ENCODE peak calls at places on chromosomes 3 and 15, in seven cellular contexts. One of them, this sample, is unnamed.

GRCh38 chr15:78054971-78055370 is 22.5 kb downstream of the TBC1D2B start:
- DNase-seq in dorsolateral prefrontal cortex: no peak
- DNase-seq in endodermal cell: no peak
- DNase-seq in thoracic aorta: no peak
- DNase-seq in A549: no peak
- DNase-seq in spleen: no peak
- DNase-seq in HCT116: no peak
- DNase-seq in this sample: no peak

GRCh38 chr15:37837276-37837675 is 97.2 kb upstream of the TMCO5A start:
- DNase-seq in thoracic aorta: no peak
- DNase-seq in endodermal cell: no peak
- DNase-seq in spleen: no peak
- DNase-seq in dorsolateral prefrontal cortex: no peak
- DNase-seq in HCT116: no peak
- DNase-seq in A549: no peak
- DNase-seq in this sample: no peak

GRCh38 chr3:121821421-121822199 is 13.2 kb downstream of the IQCB1 start:
- DNase-seq in A549: no peak
- DNase-seq in HCT116: no peak
- DNase-seq in spleen: no peak
- DNase-seq in endodermal cell: no peak
- DNase-seq in dorsolateral prefrontal cortex: no peak
- DNase-seq in thoracic aorta: no peak
- DNase-seq in this sample: no peak

GRCh38 chr3:2879587-2879986 is 230.6 kb downstream of the IL5RA start:
- DNase-seq in thoracic aorta: no peak
- DNase-seq in spleen: no peak
- DNase-seq in dorsolateral prefrontal cortex: no peak
- DNase-seq in endodermal cell: no peak
- DNase-seq in HCT116: no peak
- DNase-seq in A549: no peak
- DNase-seq in this sample: no peak

GRCh38 chr15:36400936-36401585 is 178.4 kb upstream of the CDIN1 start:
- DNase-seq in HCT116: no peak
- DNase-seq in A549: no peak
- DNase-seq in thoracic aorta: no peak
- DNase-seq in dorsolateral prefrontal cortex: no peak
- DNase-seq in spleen: no peak
- DNase-seq in endodermal cell: no peak
- DNase-seq in this sample: no peak

GRCh38 chr3:42473083-42473932 is 29.1 kb upstream of the VIPR1 start:
- DNase-seq in endodermal cell: no peak
- DNase-seq in HCT116: no peak
- DNase-seq in dorsolateral prefrontal cortex: no peak
- DNase-seq in spleen: no peak
- DNase-seq in thoracic aorta: no peak
- DNase-seq in A549: no peak
- DNase-seq in this sample: no peak

GRCh38 chr3:123719785-123720531 is 135.1 kb upstream of the HACD2 start:
- DNase-seq in spleen: no peak
- DNase-seq in dorsolateral prefrontal cortex: peak
- DNase-seq in thoracic aorta: no peak
- DNase-seq in A549: no peak
- DNase-seq in HCT116: no peak
- DNase-seq in endodermal cell: peak
- DNase-seq in this sample: no peak

GRCh38 chr15:92714071-92714456 is 58.5 kb upstream of the FAM174B start:
- DNase-seq in HCT116: no peak
- DNase-seq in A549: peak
- DNase-seq in endodermal cell: peak
- DNase-seq in dorsolateral prefrontal cortex: peak
- DNase-seq in spleen: no peak
- DNase-seq in thoracic aorta: no peak
- DNase-seq in this sample: peak

GRCh38 chr15:61051570-61052031 is 177.5 kb downstream of the RORA start:
- DNase-seq in thoracic aorta: peak
- DNase-seq in endodermal cell: peak
- DNase-seq in dorsolateral prefrontal cortex: peak
- DNase-seq in A549: peak
- DNase-seq in spleen: no peak
- DNase-seq in HCT116: no peak
- DNase-seq in this sample: peak

GRCh38 chr15:29396176-29396811 is 126.7 kb upstream of the NSMCE3 start:
- DNase-seq in endodermal cell: no peak
- DNase-seq in dorsolateral prefrontal cortex: no peak
- DNase-seq in spleen: no peak
- DNase-seq in A549: no peak
- DNase-seq in HCT116: no peak
- DNase-seq in thoracic aorta: no peak
- DNase-seq in this sample: no peak

GRCh38 chr15:29887719-29888118 is 65.5 kb upstream of the TJP1 start:
- DNase-seq in A549: no peak
- DNase-seq in HCT116: no peak
- DNase-seq in spleen: no peak
- DNase-seq in dorsolateral prefrontal cortex: no peak
- DNase-seq in thoracic aorta: no peak
- DNase-seq in endodermal cell: no peak
- DNase-seq in this sample: no peak

GRCh38 chr3:72303926-72304325 is 519.0 kb upstream of the PROK2 start:
- DNase-seq in spleen: peak
- DNase-seq in thoracic aorta: no peak
- DNase-seq in A549: no peak
- DNase-seq in HCT116: no peak
- DNase-seq in endodermal cell: peak
- DNase-seq in dorsolateral prefrontal cortex: no peak
- DNase-seq in this sample: no peak

GRCh38 chr3:61080737-61081445 is 170.4 kb downstream of the FHIT start:
- DNase-seq in A549: no peak
- DNase-seq in endodermal cell: peak
- DNase-seq in thoracic aorta: no peak
- DNase-seq in HCT116: no peak
- DNase-seq in dorsolateral prefrontal cortex: no peak
- DNase-seq in spleen: no peak
- DNase-seq in this sample: peak

GRCh38 chr3:48456466-48456865 is 9.9 kb downstream of the ATRIP start:
- DNase-seq in spleen: peak
- DNase-seq in HCT116: no peak
- DNase-seq in endodermal cell: no peak
- DNase-seq in dorsolateral prefrontal cortex: no peak
- DNase-seq in thoracic aorta: no peak
- DNase-seq in A549: no peak
- DNase-seq in this sample: no peak

GRCh38 chr3:158936530-158937113 is 134.8 kb downstream of the MFSD1 start:
- DNase-seq in thoracic aorta: no peak
- DNase-seq in spleen: no peak
- DNase-seq in endodermal cell: peak
- DNase-seq in A549: peak
- DNase-seq in HCT116: no peak
- DNase-seq in dorsolateral prefrontal cortex: no peak
- DNase-seq in this sample: peak

GRCh38 chr3:172321035-172321434 is 127.2 kb downstream of the GHSR start:
- DNase-seq in endodermal cell: no peak
- DNase-seq in thoracic aorta: no peak
- DNase-seq in HCT116: no peak
- DNase-seq in spleen: no peak
- DNase-seq in dorsolateral prefrontal cortex: no peak
- DNase-seq in A549: no peak
- DNase-seq in this sample: no peak

GRCh38 chr3:115581347-115582135 is 41.8 kb upstream of the GAP43 start:
- DNase-seq in endodermal cell: no peak
- DNase-seq in thoracic aorta: no peak
- DNase-seq in dorsolateral prefrontal cortex: no peak
- DNase-seq in A549: no peak
- DNase-seq in HCT116: no peak
- DNase-seq in spleen: no peak
- DNase-seq in this sample: peak

GRCh38 chr3:190192807-190193206 is 72.1 kb upstream of the P3H2 start:
- DNase-seq in A549: no peak
- DNase-seq in spleen: no peak
- DNase-seq in HCT116: no peak
- DNase-seq in dorsolateral prefrontal cortex: no peak
- DNase-seq in thoracic aorta: no peak
- DNase-seq in endodermal cell: no peak
- DNase-seq in this sample: no peak

GRCh38 chr3:108472011-108472591 is 38.3 kb downstream of the MYH15 start:
- DNase-seq in HCT116: peak
- DNase-seq in endodermal cell: no peak
- DNase-seq in thoracic aorta: no peak
- DNase-seq in A549: peak
- DNase-seq in dorsolateral prefrontal cortex: no peak
- DNase-seq in spleen: no peak
- DNase-seq in this sample: peak

GRCh38 chr3:160617636-160618035 is 52.3 kb upstream of the KPNA4 start:
- DNase-seq in dorsolateral prefrontal cortex: no peak
- DNase-seq in A549: peak
- DNase-seq in HCT116: no peak
- DNase-seq in endodermal cell: peak
- DNase-seq in spleen: no peak
- DNase-seq in thoracic aorta: no peak
- DNase-seq in this sample: no peak
- TF ChIP-seq CTCF in dorsolateral prefrontal cortex: no peak
- TF ChIP-seq CTCF in A549: no peak
- TF ChIP-seq CTCF in HCT116: no peak
- TF ChIP-seq CTCF in endodermal cell: peak
- TF ChIP-seq CTCF in spleen: no peak
- TF ChIP-seq CTCF in thoracic aorta: no peak
- TF ChIP-seq CTCF in this sample: no peak

GRCh38 chr3:34207826-34208225 is 409.4 kb downstream of the PDCD6IP start:
- DNase-seq in dorsolateral prefrontal cortex: no peak
- DNase-seq in A549: no peak
- DNase-seq in endodermal cell: no peak
- DNase-seq in thoracic aorta: no peak
- DNase-seq in spleen: no peak
- DNase-seq in HCT116: no peak
- DNase-seq in this sample: no peak

GRCh38 chr3:34216713-34217346 is 418.4 kb downstream of the PDCD6IP start:
- DNase-seq in endodermal cell: no peak
- DNase-seq in HCT116: no peak
- DNase-seq in spleen: no peak
- DNase-seq in dorsolateral prefrontal cortex: no peak
- DNase-seq in A549: no peak
- DNase-seq in thoracic aorta: no peak
- DNase-seq in this sample: no peak

GRCh38 chr3:34212175-34212574 is 413.7 kb downstream of the PDCD6IP start:
- DNase-seq in A549: no peak
- DNase-seq in HCT116: no peak
- DNase-seq in endodermal cell: no peak
- DNase-seq in dorsolateral prefrontal cortex: no peak
- DNase-seq in spleen: no peak
- DNase-seq in thoracic aorta: no peak
- DNase-seq in this sample: no peak

GRCh38 chr3:34213481-34213880 is 415.1 kb downstream of the PDCD6IP start:
- DNase-seq in A549: no peak
- DNase-seq in HCT116: no peak
- DNase-seq in endodermal cell: no peak
- DNase-seq in dorsolateral prefrontal cortex: no peak
- DNase-seq in thoracic aorta: no peak
- DNase-seq in spleen: no peak
- DNase-seq in this sample: no peak

DNA sequence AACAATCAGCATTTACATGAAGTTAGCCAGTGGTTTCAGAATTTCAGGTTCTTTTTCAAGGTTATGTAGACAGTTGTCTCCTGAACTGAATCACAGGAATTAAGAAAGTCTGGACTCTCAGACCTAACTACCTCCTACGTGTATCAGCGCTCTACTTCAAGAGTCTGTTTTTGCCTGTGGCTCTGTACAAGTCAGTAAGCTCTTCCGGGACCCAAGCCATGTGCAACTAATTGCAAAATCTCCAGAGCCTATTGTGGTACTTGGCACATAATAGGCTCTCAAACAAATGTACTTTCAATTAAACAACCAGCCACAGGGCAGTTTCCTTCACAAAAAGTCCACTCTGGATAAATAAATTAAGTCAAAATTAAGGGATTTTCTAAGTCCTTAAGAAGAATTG is 414.2 kb downstream of the PDCD6IP start:
- DNase-seq in A549: no peak
- DNase-seq in dorsolateral prefrontal cortex: peak
- DNase-seq in endodermal cell: no peak
- DNase-seq in HCT116: no peak
- DNase-seq in spleen: no peak
- DNase-seq in thoracic aorta: peak
- DNase-seq in this sample: no peak
- H3K27ac ChIP-seq in A549: no peak
- H3K27ac ChIP-seq in dorsolateral prefrontal cortex: no peak
- H3K27ac ChIP-seq in endodermal cell: no peak
- H3K27ac ChIP-seq in HCT116: no peak
- H3K27ac ChIP-seq in spleen: no peak
- H3K27ac ChIP-seq in thoracic aorta: peak
- H3K27ac ChIP-seq in this sample: no peak

GRCh38 chr3:13880811-13881156 is 913 bp upstream of the WNT7A start:
- DNase-seq in A549: no peak
- DNase-seq in endodermal cell: peak
- DNase-seq in thoracic aorta: no peak
- DNase-seq in HCT116: no peak
- DNase-seq in spleen: no peak
- DNase-seq in dorsolateral prefrontal cortex: no peak
- DNase-seq in this sample: peak

GRCh38 chr3:13878711-13879101 is 1.2 kb downstream of the WNT7A start:
- DNase-seq in A549: no peak
- DNase-seq in spleen: no peak
- DNase-seq in dorsolateral prefrontal cortex: peak
- DNase-seq in endodermal cell: no peak
- DNase-seq in thoracic aorta: no peak
- DNase-seq in HCT116: no peak
- DNase-seq in this sample: no peak

GRCh38 chr3:13879102-13879945 is 547 bp downstream of the WNT7A start:
- DNase-seq in spleen: no peak
- DNase-seq in thoracic aorta: no peak
- DNase-seq in dorsolateral prefrontal cortex: no peak
- DNase-seq in A549: no peak
- DNase-seq in HCT116: no peak
- DNase-seq in endodermal cell: peak
- DNase-seq in this sample: peak

GRCh38 chr3:13881536-13882410 is 1.9 kb upstream of the WNT7A start:
- DNase-seq in A549: no peak
- DNase-seq in thoracic aorta: no peak
- DNase-seq in spleen: no peak
- DNase-seq in HCT116: no peak
- DNase-seq in endodermal cell: peak
- DNase-seq in dorsolateral prefrontal cortex: no peak
- DNase-seq in this sample: no peak

GRCh38 chr3:13879946-13880810 is at the start of gene WNT7A:
- DNase-seq in dorsolateral prefrontal cortex: peak
- DNase-seq in HCT116: no peak
- DNase-seq in A549: peak
- DNase-seq in spleen: peak
- DNase-seq in endodermal cell: peak
- DNase-seq in thoracic aorta: no peak
- DNase-seq in this sample: peak
- TF ChIP-seq CTCF in dorsolateral prefrontal cortex: peak
- TF ChIP-seq CTCF in HCT116: peak
- TF ChIP-seq CTCF in A549: peak
- TF ChIP-seq CTCF in spleen: peak
- TF ChIP-seq CTCF in endodermal cell: peak
- TF ChIP-seq CTCF in thoracic aorta: peak
- TF ChIP-seq CTCF in this sample: peak

DNA sequence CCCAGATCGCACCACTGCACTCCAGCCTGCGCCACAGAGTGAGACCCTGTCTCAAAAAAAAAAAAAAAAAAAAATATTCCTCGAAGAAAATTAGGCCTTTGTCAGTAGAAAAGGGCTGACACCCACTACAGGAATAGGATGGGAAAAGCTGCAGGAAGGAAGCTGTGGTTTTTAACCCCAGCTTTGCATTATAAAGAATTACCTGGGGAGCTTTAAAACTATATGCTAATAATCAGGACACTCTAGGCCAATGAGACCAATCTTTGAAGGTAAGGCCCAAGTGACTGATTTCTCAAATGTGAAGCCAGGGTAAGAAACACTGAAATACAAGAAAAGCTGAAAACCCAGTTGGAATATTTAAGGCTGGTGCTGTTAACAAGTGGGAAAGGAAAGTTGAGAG is 74.3 kb downstream of the RBPMS2 start:
- DNase-seq in dorsolateral prefrontal cortex: no peak
- DNase-seq in HCT116: no peak
- DNase-seq in A549: no peak
- DNase-seq in spleen: no peak
- DNase-seq in thoracic aorta: no peak
- DNase-seq in endodermal cell: no peak
- DNase-seq in this sample: no peak
- H3K27ac ChIP-seq in dorsolateral prefrontal cortex: peak
- H3K27ac ChIP-seq in HCT116: no peak
- H3K27ac ChIP-seq in A549: no peak
- H3K27ac ChIP-seq in spleen: peak
- H3K27ac ChIP-seq in thoracic aorta: peak
- H3K27ac ChIP-seq in endodermal cell: peak
- H3K27ac ChIP-seq in this sample: no peak

This sample was measured in foreskin keratinocyte.